ENCODE peak calls at places on chromosomes 13 and 19, in four cellular contexts. V is PC-9, J is right lobe of liver, H is endothelial cell. C is an unnamed sample.

GRCh38 chr13:114124921-114125320 is 7.5 kb downstream of the RASA3 start:
- DNase-seq in V (no peak), H (no peak), J (peak; percentile 6), C (peak; percentile 86)

GRCh38 chr19:38933544-38933943 is 2.8 kb downstream of the MRPS12 start:
- DNase-seq in J (no peak), H (no peak), V (no peak), C (no peak)

GRCh38 chr13:26021516-26021915 is 30.3 kb downstream of the SHISA2 start:
- DNase-seq in H (no peak), J (no peak), V (peak; percentile 80), C (no peak)

GRCh38 chr19:27890696-27891095 is 1322.3 kb downstream of the UQCRFS1 start:
- DNase-seq in V (no peak), J (no peak), H (no peak), C (no peak)

GRCh38 chr19:3189702-3190469 is 4.2 kb downstream of the NCLN start:
- DNase-seq in V (no peak), J (no peak), H (no peak), C (no peak)

GRCh38 chr19:7395360-7395781 is 46.6 kb downstream of the ARHGEF18 start:
- DNase-seq in V (no peak), J (no peak), H (no peak), C (peak; percentile 54)

GRCh38 chr19:33461256-33462111 is 60.1 kb downstream of the PEPD start:
- DNase-seq in J (no peak), H (no peak), V (no peak), C (no peak)

GRCh38 chr13:101942038-101942437 is 459.8 kb downstream of the FGF14 start:
- DNase-seq in J (no peak), H (peak; percentile 54), V (peak; percentile 45), C (peak; percentile 59)

GRCh38 chr19:6272913-6273600 is 6.7 kb downstream of the MLLT1 start:
- DNase-seq in V (no peak), H (no peak), J (no peak), C (no peak)

GRCh38 chr19:4449022-4449825 is 8.4 kb downstream of the UBXN6 start:
- DNase-seq in V (no peak), J (peak; percentile 73), H (no peak), C (no peak)

GRCh38 chr13:78376033-78376432 is 227.3 kb downstream of the POU4F1 start:
- DNase-seq in H (no peak), V (no peak), J (no peak), C (no peak)

GRCh38 chr19:49119411-49120324 is at the start of gene PPFIA3:
- DNase-seq in H (peak; percentile 79), V (no peak), J (peak; percentile 80), C (peak; percentile 89)

GRCh38 chr19:27974082-27974513 is 1238.9 kb downstream of the UQCRFS1 start:
- DNase-seq in V (no peak), J (peak; percentile 25), H (peak; percentile 39), C (peak; percentile 69)

GRCh38 chr19:800360-801029 is 3.2 kb downstream of the PTBP1 start:
- DNase-seq in H (no peak), J (peak; percentile 71), V (peak; percentile 71), C (peak; percentile 74)

GRCh38 chr13:111363121-111363520 is 42.7 kb downstream of the TEX29 start:
- DNase-seq in V (no peak), J (no peak), H (no peak), C (no peak)

GRCh38 chr19:38377052-38377451 is 2.7 kb downstream of the PSMD8 start:
- DNase-seq in V (no peak), J (no peak), H (no peak), C (no peak)

GRCh38 chr19:30076101-30076551 is 134.1 kb downstream of the URI1 start:
- DNase-seq in J (no peak), H (no peak), V (no peak), C (no peak)

GRCh38 chr19:29277107-29277506 is 64.2 kb upstream of the UQCRFS1 start:
- DNase-seq in V (no peak), H (no peak), J (no peak), C (no peak)

GRCh38 chr13:111482806-111483620 is 162.6 kb downstream of the TEX29 start:
- DNase-seq in J (no peak), V (no peak), H (no peak), C (no peak)

GRCh38 chr13:50912851-50913250 is 3.3 kb downstream of the RNASEH2B start:
- DNase-seq in V (no peak), J (no peak), H (no peak), C (no peak)

GRCh38 chr19:42693760-42694350 is 46.4 kb downstream of the PSG3 start:
- DNase-seq in H (peak; percentile 57), J (peak; percentile 20), V (peak; percentile 37), C (peak; percentile 73)

C was measured in GM23248.